ENCODE peak calls at places on chromosomes 2 and 18, in six cellular contexts. Q is tibial nerve, X is transverse colon, Y is A549, J is right lobe of liver, Z is endothelial cell of umbilical vein. R is an unnamed sample.

GRCh38 chr2:19488009-19488691 is 129.7 kb upstream of the OSR1 start:
- DNase-seq in Q (no peak), X (no peak), Y (peak), J (no peak), Z (no peak), R (no peak)

GRCh38 chr2:233919938-233920337 is 2.8 kb downstream of the TRPM8 start:
- DNase-seq in Q (no peak), X (no peak), Y (no peak), J (no peak), Z (no peak), R (no peak)

GRCh38 chr2:38731684-38732221 is 19.4 kb downstream of the SRSF7 start:
- DNase-seq in Q (no peak), X (no peak), Y (no peak), J (peak), Z (no peak), R (no peak)

GRCh38 chr18:36572135-36572856 is 256.5 kb downstream of the TPGS2 start:
- DNase-seq in Q (peak), X (peak), Y (peak), J (no peak), Z (peak), R (peak)

GRCh38 chr2:64644240-64645013 is 9.3 kb downstream of the SERTAD2 start:
- DNase-seq in Q (peak), X (peak), Y (peak), J (peak), Z (peak), R (peak)

GRCh38 chr2:216653931-216654365 is 20.7 kb downstream of the IGFBP2 start:
- DNase-seq in Q (no peak), X (no peak), Y (peak), J (no peak), Z (peak), R (no peak)

GRCh38 chr2:8193686-8194615 is 487.9 kb upstream of the ID2 start:
- DNase-seq in Q (no peak), X (no peak), Y (no peak), J (peak), Z (no peak), R (no peak)

GRCh38 chr2:168614291-168615018 is 158.4 kb downstream of the CERS6 start:
- DNase-seq in Q (no peak), X (no peak), Y (no peak), J (no peak), Z (no peak), R (no peak)

GRCh38 chr2:233025706-233026105 is 6.8 kb upstream of the NEU2 start:
- DNase-seq in Q (no peak), X (no peak), Y (no peak), J (no peak), Z (no peak), R (no peak)

GRCh38 chr2:23354554-23354953 is 30.4 kb upstream of the KLHL29 start:
- DNase-seq in Q (no peak), X (no peak), Y (no peak), J (no peak), Z (no peak), R (no peak)

GRCh38 chr2:228681426-228681825 is 499.9 kb upstream of the SPHKAP start:
- DNase-seq in Q (no peak), X (no peak), Y (peak), J (no peak), Z (no peak), R (no peak)

GRCh38 chr2:62687644-62688043 is 17.9 kb upstream of the EHBP1 start:
- DNase-seq in Q (no peak), X (no peak), Y (no peak), J (no peak), Z (no peak), R (no peak)

GRCh38 chr2:118123561-118124232 is 35.4 kb downstream of the INSIG2 start:
- DNase-seq in Q (no peak), X (no peak), Y (peak), J (no peak), Z (peak), R (no peak)

GRCh38 chr18:43422483-43422882 is 145.2 kb upstream of the SYT4 start:
- DNase-seq in Q (no peak), X (no peak), Y (peak), J (no peak), Z (no peak), R (no peak)

GRCh38 chr2:824954-825353 is 125.7 kb upstream of the SNTG2 start:
- DNase-seq in Q (no peak), X (no peak), Y (no peak), J (no peak), Z (no peak), R (no peak)

GRCh38 chr2:190835303-190835930 is 45.2 kb upstream of the GLS start:
- DNase-seq in Q (no peak), X (no peak), Y (peak), J (no peak), Z (peak), R (peak)

GRCh38 chr18:39871976-39872375 is 2083.1 kb upstream of the PIK3C3 start:
- DNase-seq in Q (no peak), X (no peak), Y (no peak), J (no peak), Z (no peak), R (no peak)

GRCh38 chr2:71477231-71477681 is 23.9 kb downstream of the DYSF start:
- DNase-seq in Q (no peak), X (no peak), Y (no peak), J (no peak), Z (no peak), R (no peak)

GRCh38 chr2:196591004-196591403 is 48.5 kb upstream of the CCDC150 start:
- DNase-seq in Q (no peak), X (no peak), Y (no peak), J (no peak), Z (no peak), R (no peak)

GRCh38 chr2:28613616-28614501 is 118.0 kb downstream of the PLB1 start:
- DNase-seq in Q (no peak), X (no peak), Y (no peak), J (no peak), Z (no peak), R (peak)

GRCh38 chr18:79640064-79640672 is 39.4 kb upstream of the CTDP1 start:
- DNase-seq in Q (no peak), X (no peak), Y (no peak), J (no peak), Z (no peak), R (no peak)

GRCh38 chr2:233422050-233422639 is 67.9 kb downstream of the DGKD start:
- DNase-seq in Q (no peak), X (peak), Y (peak), J (no peak), Z (no peak), R (no peak)

GRCh38 chr2:215314896-215315295 is 3.0 kb downstream of the ATIC start:
- DNase-seq in Q (no peak), X (no peak), Y (no peak), J (no peak), Z (no peak), R (no peak)

GRCh38 chr2:102453497-102453896 is 19.5 kb upstream of the SLC9A4 start:
- DNase-seq in Q (no peak), X (peak), Y (no peak), J (no peak), Z (no peak), R (no peak)

GRCh38 chr18:28357785-28358401 is 181.0 kb upstream of the CDH2 start:
- DNase-seq in Q (no peak), X (no peak), Y (peak), J (no peak), Z (no peak), R (no peak)

GRCh38 chr2:16181741-16182090 is 241.4 kb downstream of the MYCN start:
- DNase-seq in Q (no peak), X (no peak), Y (no peak), J (no peak), Z (no peak), R (no peak)

GRCh38 chr2:113760400-113760799 is 4.0 kb upstream of the SLC35F5 start:
- DNase-seq in Q (no peak), X (no peak), Y (no peak), J (no peak), Z (peak), R (no peak)

GRCh38 chr2:181742908-181743722 is 62.8 kb upstream of the NEUROD1 start:
- DNase-seq in Q (no peak), X (peak), Y (peak), J (no peak), Z (peak), R (no peak)

GRCh38 chr2:201191132-201191875 is 8.4 kb downstream of the CASP10 start:
- DNase-seq in Q (no peak), X (no peak), Y (no peak), J (no peak), Z (peak), R (no peak)

GRCh38 chr18:56327171-56327885 is 311.1 kb downstream of the TXNL1 start:
- DNase-seq in Q (no peak), X (no peak), Y (no peak), J (no peak), Z (no peak), R (peak)

GRCh38 chr2:72915076-72915906 is 2.0 kb upstream of the EMX1 start:
- DNase-seq in Q (no peak), X (no peak), Y (no peak), J (no peak), Z (no peak), R (no peak)

GRCh38 chr2:230885467-230886130 is 20.9 kb downstream of the ITM2C start:
- DNase-seq in Q (no peak), X (no peak), Y (no peak), J (no peak), Z (no peak), R (no peak)

GRCh38 chr2:136308621-136309020 is 190.7 kb upstream of the CXCR4 start:
- DNase-seq in Q (no peak), X (no peak), Y (no peak), J (no peak), Z (no peak), R (no peak)

GRCh38 chr2:108938069-108938710 is 50.8 kb downstream of the EDAR start:
- DNase-seq in Q (no peak), X (no peak), Y (no peak), J (no peak), Z (no peak), R (no peak)

GRCh38 chr2:220601674-220602073 is 970.4 kb downstream of the EPHA4 start:
- DNase-seq in Q (no peak), X (no peak), Y (no peak), J (no peak), Z (no peak), R (no peak)

GRCh38 chr2:220891405-220891804 is 680.7 kb downstream of the EPHA4 start:
- DNase-seq in Q (no peak), X (no peak), Y (peak), J (no peak), Z (peak), R (no peak)

GRCh38 chr2:220175967-220176366 is 548.5 kb downstream of the SLC4A3 start:
- DNase-seq in Q (no peak), X (no peak), Y (no peak), J (no peak), Z (no peak), R (no peak)

GRCh38 chr2:171160630-171161424 is at the start of gene TLK1:
- DNase-seq in Q (peak), X (peak), Y (peak), J (peak), Z (peak), R (peak)

GRCh38 chr2:225041871-225042799 is at the start of gene DOCK10:
- DNase-seq in Q (no peak), X (peak), Y (peak), J (peak), Z (peak), R (peak)
- TF ChIP-seq POLR2A in Q (no peak), X (no peak), Y (peak), J (no peak), Z (no peak), R (no peak)

GRCh38 chr2:217857624-217858506 is 144.9 kb downstream of the TNS1 start:
- DNase-seq in Q (no peak), X (no peak), Y (no peak), J (no peak), Z (no peak), R (no peak)
- H3K4me3 ChIP-seq in Q (peak), X (no peak), Y (no peak), J (no peak), Z (no peak), R (peak)

DNA sequence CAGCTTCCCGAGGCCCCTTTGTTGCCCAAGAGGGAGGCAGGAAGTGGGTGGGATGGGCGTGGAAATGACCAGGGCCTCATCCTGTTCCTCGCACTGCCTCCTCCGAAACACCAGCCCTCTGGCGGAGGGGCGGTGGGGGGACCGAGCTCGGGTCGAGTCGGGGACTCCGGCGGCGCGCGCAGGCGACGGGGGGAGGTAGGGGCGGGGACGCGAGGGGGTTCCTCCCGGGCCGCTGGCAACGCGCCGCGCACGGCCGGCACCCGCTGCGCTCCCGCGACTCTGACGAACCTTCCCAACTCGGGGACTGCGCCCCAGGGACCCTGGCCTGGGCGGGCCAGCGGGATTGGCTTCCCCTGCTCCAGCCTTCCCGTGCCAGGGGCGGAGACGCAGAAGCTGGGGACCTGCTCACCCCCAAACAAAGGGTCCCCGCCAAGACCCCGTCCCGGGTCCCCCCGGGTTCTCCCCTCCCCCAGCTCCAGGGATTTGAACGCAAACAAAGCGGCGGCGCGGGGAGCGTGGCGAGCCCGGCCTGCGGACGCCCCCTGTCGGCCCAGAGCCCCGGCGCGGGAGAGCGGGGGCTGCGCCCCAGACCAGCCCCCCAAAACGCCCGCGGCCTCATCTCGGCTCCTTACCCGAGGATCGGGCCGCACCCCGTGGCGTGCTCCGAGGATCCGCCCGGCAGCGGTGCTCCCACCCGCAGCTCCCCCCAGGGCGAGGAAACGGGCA is 1.2 kb downstream of the SEMA4C start:
- DNase-seq in Q (peak), X (peak), Y (peak), J (peak), Z (peak), R (peak)
- TF ChIP-seq POLR2A in Q (peak), X (no peak), Y (peak), J (peak), Z (peak), R (peak)

DNA sequence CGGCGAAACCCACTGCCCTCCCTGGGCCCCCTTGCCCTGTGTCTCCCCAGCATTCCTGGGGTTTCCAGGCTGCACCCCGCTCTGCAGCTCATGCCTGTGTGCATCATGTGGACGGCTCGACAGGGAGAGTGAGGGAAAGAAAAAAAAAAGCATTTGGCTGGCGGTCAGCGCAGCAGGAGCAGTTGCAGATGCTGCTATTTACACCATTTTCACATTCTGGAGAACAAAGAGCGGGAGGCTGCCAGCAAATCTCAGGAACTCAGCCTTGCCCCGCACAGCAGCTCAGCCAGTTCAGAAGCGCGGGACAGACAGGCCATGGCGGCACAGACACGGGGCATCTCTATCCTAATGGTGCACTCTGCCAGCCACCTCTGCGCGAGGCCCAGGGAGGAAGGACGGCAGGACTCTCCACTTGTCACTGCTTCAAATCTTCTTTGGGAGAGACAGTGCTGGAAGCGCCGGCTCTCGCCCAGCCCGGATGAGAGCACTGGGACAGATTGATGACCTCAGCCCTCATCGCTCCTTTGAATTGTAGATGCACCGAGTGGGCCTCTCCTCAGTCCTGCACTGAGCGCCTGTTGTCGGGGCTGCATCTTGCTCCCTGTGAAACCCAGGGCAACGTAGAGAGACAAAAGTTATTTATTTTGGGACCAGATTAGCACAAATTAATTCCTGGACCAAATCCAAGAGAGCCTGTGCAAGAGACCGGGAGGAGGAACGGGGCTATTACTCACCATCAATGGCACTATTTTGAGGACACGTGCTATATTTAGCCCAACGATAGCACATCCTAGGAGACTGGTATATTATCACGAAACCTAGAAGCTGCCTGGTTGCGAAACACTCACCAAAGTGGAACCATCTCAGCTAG is 211.3 kb upstream of the SMIM21 start:
- DNase-seq in Q (no peak), X (no peak), Y (no peak), J (no peak), Z (no peak), R (peak)
- H3K4me3 ChIP-seq in Q (peak), X (peak), Y (no peak), J (no peak), Z (no peak), R (peak)

DNA sequence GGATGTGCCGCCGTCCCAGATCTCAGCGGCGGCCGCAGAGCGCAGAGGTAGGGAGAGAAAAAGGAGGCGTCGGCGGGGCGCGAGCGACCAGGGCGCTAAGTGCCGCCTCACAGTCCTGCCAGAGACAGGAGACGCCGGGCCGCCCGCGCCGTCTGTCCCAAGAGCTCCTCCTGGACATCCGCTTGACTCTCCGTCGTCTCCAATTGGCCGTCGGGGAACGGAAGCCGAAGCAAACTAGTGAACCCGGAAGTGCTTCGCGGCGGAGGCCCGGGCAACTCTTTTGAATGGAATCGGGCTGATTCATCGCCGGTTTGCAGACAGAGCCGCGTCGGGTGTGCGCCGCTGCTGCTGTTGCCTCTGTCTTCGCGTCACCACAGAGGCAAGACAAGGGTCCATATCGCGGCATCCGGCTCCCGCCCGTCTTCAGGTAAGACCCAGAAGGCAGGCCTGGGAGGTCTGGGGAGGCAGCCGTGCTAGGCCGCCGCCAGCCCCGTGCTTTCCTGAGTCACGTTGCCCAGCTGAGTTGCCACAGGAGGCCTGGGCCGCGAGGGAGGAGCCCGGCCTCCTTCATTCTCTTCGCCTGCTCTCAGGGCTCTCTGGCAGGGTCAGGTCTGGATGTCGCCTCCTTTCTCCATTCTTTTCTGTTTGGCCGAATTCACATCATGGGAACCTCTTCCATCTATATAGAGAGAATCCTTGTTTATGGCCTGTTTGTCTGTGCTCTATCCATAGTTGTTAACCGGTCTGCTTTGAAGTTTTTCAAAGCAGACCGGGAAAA is at the start of gene PSMD14:
- DNase-seq in Q (peak), X (peak), Y (peak), J (peak), Z (peak), R (peak)
- TF ChIP-seq POLR2A in Q (peak), X (peak), Y (peak), J (peak), Z (peak), R (peak)

GRCh38 chr2:104863229-104863584 is 9.3 kb downstream of the POU3F3 start:
- DNase-seq in Q (no peak), X (no peak), Y (no peak), J (no peak), Z (no peak), R (no peak)

GRCh38 chr2:104863585-104864279 is 9.8 kb downstream of the POU3F3 start:
- DNase-seq in Q (no peak), X (no peak), Y (no peak), J (no peak), Z (no peak), R (no peak)

GRCh38 chr2:104864280-104864599 is 10.3 kb downstream of the POU3F3 start:
- DNase-seq in Q (no peak), X (no peak), Y (no peak), J (no peak), Z (no peak), R (no peak)

GRCh38 chr2:104866122-104866864 is 12.4 kb downstream of the POU3F3 start:
- DNase-seq in Q (no peak), X (no peak), Y (no peak), J (no peak), Z (no peak), R (no peak)

GRCh38 chr2:104864751-104865470 is 11.0 kb downstream of the POU3F3 start:
- DNase-seq in Q (no peak), X (no peak), Y (no peak), J (no peak), Z (no peak), R (no peak)
- H3K4me3 ChIP-seq in Q (no peak), X (no peak), Y (no peak), J (no peak), Z (no peak), R (no peak)

DNA sequence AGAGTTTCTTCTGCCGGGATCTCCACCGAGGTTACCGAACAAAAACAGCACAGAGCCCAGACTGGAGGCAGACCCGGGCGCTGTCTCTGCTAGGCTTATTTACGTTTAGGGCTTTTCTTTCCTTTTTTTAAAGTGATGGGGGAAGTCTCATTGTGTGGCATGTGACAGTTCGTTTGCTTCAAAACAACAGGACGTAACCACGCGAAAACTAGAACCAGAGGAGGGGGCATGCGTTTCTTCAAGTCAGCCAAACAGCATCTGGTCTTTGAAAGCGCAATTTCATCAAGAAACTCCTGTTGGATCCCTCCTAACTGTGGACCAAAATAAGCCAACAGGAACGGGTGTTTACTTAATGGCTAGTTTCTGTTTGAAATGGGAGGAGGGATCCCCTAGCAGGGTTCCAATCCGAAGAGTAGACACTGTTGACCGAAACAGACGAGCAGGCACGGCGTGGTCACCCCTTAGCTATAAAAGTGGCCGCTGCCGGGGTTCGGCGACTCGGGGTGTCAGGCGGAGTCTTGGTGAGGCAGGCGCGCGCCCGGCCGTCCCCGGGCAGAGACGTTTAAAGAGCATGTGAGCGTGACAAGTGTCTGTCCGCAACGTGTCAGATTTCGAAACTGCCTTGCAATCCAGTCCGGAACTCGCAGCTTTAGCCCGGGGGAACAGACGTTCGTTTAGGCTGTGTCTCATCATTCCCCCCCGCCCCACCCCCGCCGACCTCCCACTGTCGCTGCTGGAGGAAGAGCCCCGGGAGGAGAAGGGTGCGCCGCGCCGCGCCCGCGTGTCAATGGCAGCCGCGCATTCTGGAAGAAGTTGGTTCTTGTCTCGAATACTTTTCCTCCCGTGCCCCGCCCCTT is 899 bp upstream of the TGIF1 start:
- DNase-seq in Q (peak), X (peak), Y (peak), J (peak), Z (peak), R (peak)
- TF ChIP-seq POLR2A in Q (peak), X (peak), Y (peak), J (peak), Z (no peak), R (peak)